ENCODE peak calls at places on chromosomes 13 and 19, in seven cellular contexts. One of them, this sample, is unnamed.
A peak's percentile ranks its signal among the peaks of the same experiment; 100 is the strongest.

GRCh38 chr13:89955773-89956172 is 1391.7 kb upstream of the MIR17HG start:
- DNase-seq in IMR-90: no peak
- DNase-seq in Peyer's patch: no peak
- DNase-seq in aorta: no peak
- DNase-seq in GM23248: no peak
- DNase-seq in astrocyte: no peak
- DNase-seq in PC-3: no peak
- DNase-seq in this sample: no peak

GRCh38 chr19:35123573-35123972 is 8.0 kb downstream of the FXYD3 start:
- DNase-seq in IMR-90: no peak
- DNase-seq in Peyer's patch: no peak
- DNase-seq in aorta: peak; percentile 94
- DNase-seq in GM23248: peak; percentile 85
- DNase-seq in astrocyte: no peak
- DNase-seq in PC-3: peak; percentile 81
- DNase-seq in this sample: no peak

GRCh38 chr19:49342291-49342721 is 7.1 kb downstream of the CD37 start:
- DNase-seq in IMR-90: no peak
- DNase-seq in Peyer's patch: peak; percentile 45
- DNase-seq in aorta: peak; percentile 73
- DNase-seq in GM23248: no peak
- DNase-seq in astrocyte: no peak
- DNase-seq in PC-3: no peak
- DNase-seq in this sample: no peak

GRCh38 chr13:37443538-37443937 is 155.0 kb downstream of the POSTN start:
- DNase-seq in IMR-90: peak; percentile 90
- DNase-seq in Peyer's patch: no peak
- DNase-seq in aorta: no peak
- DNase-seq in GM23248: peak; percentile 94
- DNase-seq in astrocyte: peak; percentile 93
- DNase-seq in PC-3: no peak
- DNase-seq in this sample: no peak

GRCh38 chr13:114017028-114017630 is 43.3 kb upstream of the C13orf46 start:
- DNase-seq in IMR-90: peak; percentile 42
- DNase-seq in Peyer's patch: no peak
- DNase-seq in aorta: peak; percentile 76
- DNase-seq in GM23248: peak; percentile 47
- DNase-seq in astrocyte: no peak
- DNase-seq in PC-3: peak; percentile 27
- DNase-seq in this sample: no peak

GRCh38 chr19:55647732-55648656 is at the start of gene CCDC106:
- DNase-seq in IMR-90: peak; percentile 68
- DNase-seq in Peyer's patch: peak; percentile 81
- DNase-seq in aorta: peak; percentile 89
- DNase-seq in GM23248: peak; percentile 75
- DNase-seq in astrocyte: peak; percentile 79
- DNase-seq in PC-3: peak; percentile 68
- DNase-seq in this sample: peak; percentile 32

GRCh38 chr19:19452241-19453128 is 47.0 kb downstream of the GATAD2A start:
- DNase-seq in IMR-90: no peak
- DNase-seq in Peyer's patch: no peak
- DNase-seq in aorta: no peak
- DNase-seq in GM23248: no peak
- DNase-seq in astrocyte: no peak
- DNase-seq in PC-3: no peak
- DNase-seq in this sample: no peak

GRCh38 chr13:113947321-113948033 is 26.4 kb downstream of the C13orf46 start:
- DNase-seq in IMR-90: peak; percentile 43
- DNase-seq in Peyer's patch: peak; percentile 72
- DNase-seq in aorta: peak; percentile 87
- DNase-seq in GM23248: peak; percentile 76
- DNase-seq in astrocyte: no peak
- DNase-seq in PC-3: peak; percentile 55
- DNase-seq in this sample: no peak

GRCh38 chr13:47459512-47459911 is 541.6 kb downstream of the SUCLA2 start:
- DNase-seq in IMR-90: peak; percentile 43
- DNase-seq in Peyer's patch: no peak
- DNase-seq in aorta: no peak
- DNase-seq in GM23248: peak; percentile 23
- DNase-seq in astrocyte: no peak
- DNase-seq in PC-3: peak; percentile 42
- DNase-seq in this sample: no peak

GRCh38 chr19:50427997-50428425 is 4.7 kb upstream of the MYBPC2 start:
- DNase-seq in IMR-90: peak; percentile 69
- DNase-seq in Peyer's patch: peak; percentile 92
- DNase-seq in aorta: peak; percentile 90
- DNase-seq in GM23248: peak; percentile 73
- DNase-seq in astrocyte: peak; percentile 70
- DNase-seq in PC-3: no peak
- DNase-seq in this sample: peak; percentile 16

GRCh38 chr19:15291089-15291488 is 41.2 kb downstream of the BRD4 start:
- DNase-seq in IMR-90: peak; percentile 83
- DNase-seq in Peyer's patch: no peak
- DNase-seq in aorta: no peak
- DNase-seq in GM23248: peak; percentile 77
- DNase-seq in astrocyte: peak; percentile 73
- DNase-seq in PC-3: no peak
- DNase-seq in this sample: no peak

GRCh38 chr19:28578786-28579505 is 634.0 kb downstream of the UQCRFS1 start:
- DNase-seq in IMR-90: no peak
- DNase-seq in Peyer's patch: no peak
- DNase-seq in aorta: no peak
- DNase-seq in GM23248: no peak
- DNase-seq in astrocyte: no peak
- DNase-seq in PC-3: no peak
- DNase-seq in this sample: no peak

GRCh38 chr13:76894401-76895110 is 8.4 kb upstream of the KCTD12 start:
- DNase-seq in IMR-90: no peak
- DNase-seq in Peyer's patch: no peak
- DNase-seq in aorta: no peak
- DNase-seq in GM23248: no peak
- DNase-seq in astrocyte: no peak
- DNase-seq in PC-3: peak; percentile 62
- DNase-seq in this sample: no peak

GRCh38 chr19:38227272-38228004 is 3.4 kb upstream of the DPF1 start:
- DNase-seq in IMR-90: no peak
- DNase-seq in Peyer's patch: no peak
- DNase-seq in aorta: no peak
- DNase-seq in GM23248: no peak
- DNase-seq in astrocyte: no peak
- DNase-seq in PC-3: no peak
- DNase-seq in this sample: no peak

GRCh38 chr19:40592170-40592569 is 9.0 kb upstream of the LTBP4 start:
- DNase-seq in IMR-90: peak; percentile 76
- DNase-seq in Peyer's patch: no peak
- DNase-seq in aorta: no peak
- DNase-seq in GM23248: peak; percentile 63
- DNase-seq in astrocyte: peak; percentile 69
- DNase-seq in PC-3: peak; percentile 64
- DNase-seq in this sample: no peak

GRCh38 chr13:58032676-58033440 is 401.3 kb downstream of the PCDH17 start:
- DNase-seq in IMR-90: no peak
- DNase-seq in Peyer's patch: no peak
- DNase-seq in aorta: no peak
- DNase-seq in GM23248: no peak
- DNase-seq in astrocyte: no peak
- DNase-seq in PC-3: no peak
- DNase-seq in this sample: no peak

GRCh38 chr19:12092065-12092867 is 27.7 kb downstream of the ZNF844 start:
- DNase-seq in IMR-90: peak; percentile 86
- DNase-seq in Peyer's patch: peak; percentile 79
- DNase-seq in aorta: peak; percentile 96
- DNase-seq in GM23248: peak; percentile 94
- DNase-seq in astrocyte: peak; percentile 78
- DNase-seq in PC-3: peak; percentile 37
- DNase-seq in this sample: peak; percentile 46

GRCh38 chr19:17121736-17122293 is 46.2 kb downstream of the MYO9B start:
- DNase-seq in IMR-90: peak; percentile 53
- DNase-seq in Peyer's patch: no peak
- DNase-seq in aorta: no peak
- DNase-seq in GM23248: peak; percentile 88
- DNase-seq in astrocyte: peak; percentile 95
- DNase-seq in PC-3: no peak
- DNase-seq in this sample: no peak

GRCh38 chr19:17114414-17114831 is 38.8 kb downstream of the MYO9B start:
- DNase-seq in IMR-90: peak; percentile 57
- DNase-seq in Peyer's patch: no peak
- DNase-seq in aorta: no peak
- DNase-seq in GM23248: no peak
- DNase-seq in astrocyte: peak; percentile 56
- DNase-seq in PC-3: peak; percentile 44
- DNase-seq in this sample: no peak

GRCh38 chr19:17118957-17119356 is 43.4 kb downstream of the MYO9B start:
- DNase-seq in IMR-90: no peak
- DNase-seq in Peyer's patch: no peak
- DNase-seq in aorta: no peak
- DNase-seq in GM23248: no peak
- DNase-seq in astrocyte: no peak
- DNase-seq in PC-3: no peak
- DNase-seq in this sample: no peak

GRCh38 chr19:17113127-17113785 is 37.7 kb downstream of the MYO9B start:
- DNase-seq in IMR-90: no peak
- DNase-seq in Peyer's patch: no peak
- DNase-seq in aorta: no peak
- DNase-seq in GM23248: no peak
- DNase-seq in astrocyte: no peak
- DNase-seq in PC-3: no peak
- DNase-seq in this sample: no peak

DNA sequence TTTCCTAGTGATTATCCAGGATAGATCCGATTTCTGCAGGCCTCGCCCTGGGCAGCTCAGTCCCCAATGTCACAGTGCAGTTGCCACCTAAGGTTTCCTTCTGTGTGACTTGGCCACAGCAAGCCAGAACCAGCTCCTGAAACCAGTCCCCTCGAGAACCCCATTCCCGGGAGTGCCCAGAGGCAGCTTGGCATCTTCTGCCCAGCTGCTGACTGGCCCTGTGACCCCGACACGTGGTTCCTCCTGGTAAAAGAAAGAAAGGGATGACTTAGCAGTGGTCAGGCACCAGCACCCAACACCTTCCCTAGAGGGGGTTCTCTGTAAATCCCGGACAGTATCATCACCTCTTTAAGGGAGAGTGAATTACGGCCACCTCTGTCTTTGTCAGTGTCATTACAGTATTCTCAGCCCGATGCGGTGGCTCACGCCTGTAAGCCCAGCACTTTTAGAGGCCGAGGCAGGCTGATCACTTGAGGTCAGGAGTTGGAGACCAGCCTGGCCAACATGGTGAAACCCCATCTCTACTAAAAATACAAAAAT is 41.7 kb downstream of the MYO9B start:
- DNase-seq in IMR-90: no peak
- DNase-seq in Peyer's patch: no peak
- DNase-seq in aorta: no peak
- DNase-seq in GM23248: peak; percentile 28
- DNase-seq in astrocyte: no peak
- DNase-seq in PC-3: no peak
- DNase-seq in this sample: no peak
- H3K27ac ChIP-seq in IMR-90: no peak overlapping the region
- H3K27ac ChIP-seq in Peyer's patch: no peak overlapping the region
- H3K27ac ChIP-seq in aorta: peak overlapping the region; percentile 10
- H3K27ac ChIP-seq in GM23248: no peak overlapping the region
- H3K27ac ChIP-seq in astrocyte: no peak overlapping the region
- H3K27ac ChIP-seq in PC-3: no peak overlapping the region
- H3K27ac ChIP-seq in this sample: no peak overlapping the region

DNA sequence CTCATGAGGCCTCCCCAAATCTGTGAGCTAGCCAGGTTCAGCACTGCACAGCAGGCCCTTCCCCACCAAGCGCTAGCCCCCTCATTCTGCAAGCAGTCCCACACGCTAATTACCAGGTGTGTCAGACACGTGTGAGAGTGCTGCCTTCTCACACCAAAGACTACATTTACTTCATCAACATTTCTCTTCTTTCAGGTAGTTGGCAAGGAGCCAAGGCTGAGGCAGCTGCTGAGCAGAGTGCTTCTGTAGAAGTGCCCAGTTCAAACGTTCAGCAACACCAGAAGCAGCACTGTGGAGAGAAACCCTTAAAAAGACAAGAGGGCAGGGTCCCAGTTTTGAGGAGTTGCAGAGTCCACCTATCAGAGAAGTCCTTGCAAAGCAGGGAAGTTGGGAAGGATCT is 6.4 kb downstream of the ZNF773 start:
- DNase-seq in IMR-90: no peak
- DNase-seq in Peyer's patch: no peak
- DNase-seq in aorta: no peak
- DNase-seq in GM23248: no peak
- DNase-seq in astrocyte: no peak
- DNase-seq in PC-3: no peak
- DNase-seq in this sample: no peak
- H3K4me3 ChIP-seq in IMR-90: no peak overlapping the region
- H3K4me3 ChIP-seq in Peyer's patch: no peak overlapping the region
- H3K4me3 ChIP-seq in aorta: no peak overlapping the region
- H3K4me3 ChIP-seq in GM23248: no peak overlapping the region
- H3K4me3 ChIP-seq in astrocyte: no peak overlapping the region
- H3K4me3 ChIP-seq in PC-3: no peak overlapping the region
- H3K4me3 ChIP-seq in this sample: no peak overlapping the region

DNA sequence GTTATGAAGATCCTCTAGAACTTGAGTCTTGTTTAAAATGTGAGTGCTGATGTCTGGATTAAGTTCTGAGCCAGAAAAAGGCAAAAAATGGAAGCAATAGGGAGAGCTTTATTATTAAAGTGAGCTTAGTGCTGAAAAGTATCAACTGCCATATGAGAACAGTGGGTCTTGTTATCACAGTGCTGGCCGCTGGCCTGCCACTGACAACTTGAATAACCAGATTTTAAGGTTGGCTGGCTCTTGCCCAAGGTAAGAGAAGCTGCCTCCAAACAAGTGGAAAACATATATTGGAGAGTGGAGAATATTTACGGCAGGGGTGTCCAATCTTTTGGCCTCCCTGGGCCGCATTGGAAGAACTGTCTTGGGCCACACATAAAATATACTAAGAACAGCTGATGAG is 33.9 kb downstream of the NUFIP1 start:
- DNase-seq in IMR-90: no peak
- DNase-seq in Peyer's patch: no peak
- DNase-seq in aorta: no peak
- DNase-seq in GM23248: no peak
- DNase-seq in astrocyte: no peak
- DNase-seq in PC-3: peak; percentile 64
- DNase-seq in this sample: no peak
- H3K27ac ChIP-seq in IMR-90: no peak overlapping the region
- H3K27ac ChIP-seq in Peyer's patch: no peak overlapping the region
- H3K27ac ChIP-seq in aorta: no peak overlapping the region
- H3K27ac ChIP-seq in GM23248: no peak overlapping the region
- H3K27ac ChIP-seq in astrocyte: no peak overlapping the region
- H3K27ac ChIP-seq in PC-3: no peak overlapping the region
- H3K27ac ChIP-seq in this sample: no peak overlapping the region

DNA sequence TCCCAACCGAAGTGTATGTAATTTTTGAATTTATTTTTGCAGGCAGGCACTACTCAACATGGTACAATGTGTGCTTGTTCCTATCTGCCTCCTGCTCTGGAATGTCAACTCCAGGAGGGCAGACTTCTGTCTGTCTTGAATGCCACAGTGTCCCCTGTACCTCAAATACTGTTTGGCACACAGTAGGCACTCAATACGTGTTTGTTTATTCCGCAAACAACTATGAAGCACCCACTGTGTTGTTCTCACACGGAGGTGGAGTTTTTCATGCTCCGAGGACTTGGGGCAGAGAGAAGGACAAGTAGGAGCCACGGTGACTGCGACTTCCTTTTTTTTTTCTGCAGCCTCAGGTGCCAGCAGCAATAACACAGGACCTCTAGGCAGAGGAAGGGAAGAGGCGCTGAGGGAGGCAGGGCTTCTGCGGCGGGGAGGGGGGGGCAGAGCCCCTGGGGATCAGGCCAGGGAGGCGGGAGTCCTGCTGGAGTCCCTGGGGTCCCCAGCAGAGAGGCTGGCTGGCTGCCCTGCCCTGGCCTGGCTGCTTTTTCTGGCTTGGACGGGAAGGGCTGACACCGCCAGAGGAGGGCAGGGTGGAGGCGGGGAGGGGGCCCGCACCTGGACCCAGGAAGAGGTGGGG is 29.3 kb upstream of the TNFAIP8L1 start:
- DNase-seq in IMR-90: no peak
- DNase-seq in Peyer's patch: no peak
- DNase-seq in aorta: no peak
- DNase-seq in GM23248: no peak
- DNase-seq in astrocyte: no peak
- DNase-seq in PC-3: no peak
- DNase-seq in this sample: no peak
- H3K4me3 ChIP-seq in IMR-90: no peak overlapping the region
- H3K4me3 ChIP-seq in Peyer's patch: no peak overlapping the region
- H3K4me3 ChIP-seq in aorta: no peak overlapping the region
- H3K4me3 ChIP-seq in GM23248: no peak overlapping the region
- H3K4me3 ChIP-seq in astrocyte: no peak overlapping the region
- H3K4me3 ChIP-seq in PC-3: no peak overlapping the region
- H3K4me3 ChIP-seq in this sample: no peak overlapping the region